ENCODE peak calls at places on chromosome 21, in seven cellular contexts. Z, O, X, U, W, S and J are unnamed samples.

GRCh38 chr21:15755125-15755524 is 25.3 kb downstream of the USP25 start:
- DNase-seq in Z (no peak), O (no peak), X (no peak), U (no peak), W (no peak), S (no peak), J (no peak)

GRCh38 chr21:28283652-28284490 is 708.8 kb downstream of the LTN1 start:
- DNase-seq in Z (no peak), O (no peak), X (no peak), U (no peak), W (peak), S (no peak), J (peak)

GRCh38 chr21:14862794-14863720 is 201.7 kb downstream of the NRIP1 start:
- DNase-seq in Z (no peak), O (no peak), X (no peak), U (no peak), W (no peak), S (peak), J (no peak)

GRCh38 chr21:45143855-45144254 is 69.5 kb downstream of the ADARB1 start:
- DNase-seq in Z (no peak), O (no peak), X (no peak), U (no peak), W (no peak), S (no peak), J (no peak)

GRCh38 chr21:45861156-45861870 is 120.3 kb upstream of the COL6A1 start:
- DNase-seq in Z (no peak), O (no peak), X (no peak), U (no peak), W (no peak), S (no peak), J (no peak)

GRCh38 chr21:45084121-45084520 is 9.7 kb downstream of the ADARB1 start:
- DNase-seq in Z (no peak), O (no peak), X (no peak), U (no peak), W (no peak), S (no peak), J (no peak)

GRCh38 chr21:43718872-43719747 is at the start of gene PDXK:
- DNase-seq in Z (peak), O (peak), X (peak), U (peak), W (peak), S (peak), J (peak)

GRCh38 chr21:41321211-41321907 is 4.8 kb downstream of the FAM3B start:
- DNase-seq in Z (no peak), O (no peak), X (no peak), U (no peak), W (no peak), S (no peak), J (no peak)

GRCh38 chr21:34808569-34809204 is 139.9 kb downstream of the CLIC6 start:
- DNase-seq in Z (no peak), O (no peak), X (no peak), U (no peak), W (no peak), S (no peak), J (no peak)

GRCh38 chr21:31777857-31778256 is 45.9 kb upstream of the SCAF4 start:
- DNase-seq in Z (no peak), O (no peak), X (no peak), U (no peak), W (no peak), S (no peak), J (no peak)

GRCh38 chr21:17732306-17732705 is 86.8 kb downstream of the C21orf91 start:
- DNase-seq in Z (no peak), O (no peak), X (no peak), U (no peak), W (peak), S (no peak), J (no peak)

GRCh38 chr21:46193829-46194373 is 9.6 kb upstream of the SPATC1L start:
- DNase-seq in Z (no peak), O (no peak), X (no peak), U (no peak), W (no peak), S (no peak), J (no peak)

GRCh38 chr21:43940329-43940653 is 71.8 kb upstream of the TRAPPC10 start:
- DNase-seq in Z (no peak), O (no peak), X (no peak), U (no peak), W (no peak), S (no peak), J (no peak)